ENCODE peak calls at places on chromosomes 5 and 9, in seven cellular contexts. T is OCI-LY7, O is tibial artery, A is mucosa of descending colon, K is AG09309, L is hepatocyte, I is BJ. G is an unnamed sample.
A peak's percentile ranks its signal among the peaks of the same experiment; 100 is the strongest.

GRCh38 chr5:14428302-14429081 is 153.1 kb upstream of the OTULINL start:
- DNase-seq in T (no peak), O (no peak), A (no peak), K (no peak), L (no peak), I (no peak), G (no peak)

GRCh38 chr9:77756449-77756848 is 108.3 kb upstream of the GNA14 start:
- DNase-seq in T (no peak), O (no peak), A (no peak), K (no peak), L (no peak), I (no peak), G (no peak)

GRCh38 chr9:117926031-117926655 is 221.9 kb downstream of the TLR4 start:
- DNase-seq in T (no peak), O (no peak), A (no peak), K (no peak), L (no peak), I (no peak), G (no peak)

GRCh38 chr5:61673007-61673735 is 341.1 kb downstream of the ZSWIM6 start:
- DNase-seq in T (no peak), O (no peak), A (peak; percentile 74), K (peak; percentile 3), L (peak; percentile 72), I (no peak), G (no peak)

GRCh38 chr5:169801324-169801777 is 164.3 kb downstream of the DOCK2 start:
- DNase-seq in T (no peak), O (no peak), A (no peak), K (peak; percentile 64), L (peak; percentile 22), I (no peak), G (no peak)

GRCh38 chr9:22211588-22212360 is 202.7 kb upstream of the CDKN2B start:
- DNase-seq in T (no peak), O (no peak), A (no peak), K (peak; percentile 83), L (peak; percentile 46), I (peak; percentile 83), G (no peak)

GRCh38 chr5:135127604-135128240 is 93.7 kb upstream of the PITX1 start:
- DNase-seq in T (no peak), O (no peak), A (peak; percentile 81), K (peak; percentile 75), L (peak; percentile 81), I (no peak), G (no peak)

GRCh38 chr5:20608567-20608966 is 620.6 kb upstream of the CDH18 start:
- DNase-seq in T (no peak), O (no peak), A (no peak), K (no peak), L (no peak), I (no peak), G (no peak)

GRCh38 chr5:107542428-107542827 is 128.3 kb downstream of the EFNA5 start:
- DNase-seq in T (peak; percentile 29), O (peak; percentile 92), A (peak; percentile 53), K (peak; percentile 44), L (peak; percentile 87), I (no peak), G (no peak)

GRCh38 chr5:111135406-111135805 is 43.3 kb downstream of the WDR36 start:
- DNase-seq in T (no peak), O (no peak), A (no peak), K (no peak), L (no peak), I (no peak), G (no peak)

GRCh38 chr9:21828853-21829405 is 26.5 kb downstream of the MTAP start:
- DNase-seq in T (no peak), O (no peak), A (no peak), K (no peak), L (no peak), I (no peak), G (no peak)

GRCh38 chr9:115524467-115525059 is 406.6 kb upstream of the TNC start:
- DNase-seq in T (peak; percentile 27), O (no peak), A (no peak), K (peak; percentile 37), L (peak; percentile 75), I (peak; percentile 14), G (no peak)

GRCh38 chr9:127285957-127286356 is 21.4 kb downstream of the GARNL3 start:
- DNase-seq in T (no peak), O (no peak), A (no peak), K (no peak), L (no peak), I (no peak), G (no peak)

GRCh38 chr5:16502866-16503265 is 37.3 kb upstream of the ZNF622 start:
- DNase-seq in T (no peak), O (no peak), A (no peak), K (no peak), L (no peak), I (no peak), G (no peak)

GRCh38 chr5:167573274-167574127 is 717.9 kb upstream of the WWC1 start:
- DNase-seq in T (no peak), O (no peak), A (no peak), K (no peak), L (peak; percentile 53), I (no peak), G (no peak)

GRCh38 chr5:116076496-116076895 is 8.3 kb upstream of the COMMD10 start:
- DNase-seq in T (peak; percentile 69), O (no peak), A (no peak), K (no peak), L (no peak), I (no peak), G (no peak)

GRCh38 chr5:154356256-154356655 is 89.5 kb upstream of the SAP30L start:
- DNase-seq in T (no peak), O (no peak), A (no peak), K (no peak), L (no peak), I (peak; percentile 31), G (no peak)

GRCh38 chr9:124384849-124385248 is 30.4 kb downstream of the PSMB7 start:
- DNase-seq in T (no peak), O (no peak), A (no peak), K (no peak), L (no peak), I (no peak), G (no peak)

GRCh38 chr5:91562922-91563321 is 179.8 kb upstream of the ARRDC3 start:
- DNase-seq in T (no peak), O (no peak), A (no peak), K (no peak), L (no peak), I (no peak), G (no peak)

GRCh38 chr5:35470866-35471265 is 146.8 kb upstream of the SPEF2 start:
- DNase-seq in T (no peak), O (no peak), A (no peak), K (no peak), L (peak; percentile 60), I (no peak), G (no peak)

DNA sequence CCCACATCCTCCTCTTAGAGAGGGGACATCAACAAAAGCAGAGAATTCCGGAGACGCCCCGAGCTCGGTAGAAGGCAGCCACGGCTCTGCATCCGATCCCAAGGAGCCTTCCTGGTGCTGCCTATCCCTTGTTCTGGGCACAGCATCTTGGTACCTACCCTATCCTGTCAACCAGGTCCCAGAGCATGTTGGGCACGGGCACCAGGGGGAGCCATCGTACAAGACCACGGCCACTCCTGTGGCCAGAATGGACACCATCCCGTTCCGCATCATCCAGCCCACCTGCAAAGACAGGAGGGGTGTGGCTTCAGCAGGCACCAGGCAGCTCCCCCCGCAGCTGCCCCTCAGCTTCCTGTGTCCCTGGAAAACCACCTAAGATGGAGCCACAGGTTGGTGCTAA is 62.7 kb upstream of the ZNF354A start:
- DNase-seq in T (peak; percentile 35), O (peak; percentile 48), A (no peak), K (no peak), L (peak; percentile 39), I (no peak), G (no peak)
- TF ChIP-seq CTCF in T (peak; percentile 67), O (peak; percentile 12), A (no peak), K (peak; percentile 12), L (peak; percentile 30), I (no peak), G (peak; percentile 64)

DNA sequence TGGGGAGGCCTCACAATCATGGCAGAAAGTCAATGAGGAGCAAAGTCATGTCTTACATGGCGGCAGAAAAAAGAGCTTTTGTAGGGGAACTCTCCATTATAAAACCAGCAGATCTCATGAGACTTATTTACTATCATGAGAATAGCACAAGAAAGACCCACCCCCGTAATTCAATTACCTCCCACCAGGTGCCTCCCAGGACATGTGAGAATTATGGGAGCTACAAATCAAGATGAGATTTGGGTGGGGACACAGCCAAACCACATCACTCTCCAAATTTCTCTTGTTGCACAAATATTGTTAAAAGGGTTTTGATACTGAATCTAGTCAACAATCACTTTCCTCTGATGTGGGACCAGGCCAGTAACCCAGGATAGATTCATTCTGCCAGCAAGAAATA is 1176.1 kb downstream of the CDH9 start:
- DNase-seq in T (no peak), O (no peak), A (no peak), K (no peak), L (no peak), I (no peak), G (no peak)
- TF ChIP-seq CTCF in T (peak; percentile 39), O (no peak), A (no peak), K (no peak), L (no peak), I (no peak), G (no peak)

GRCh38 chr9:121985792-121986494 is 107.2 kb downstream of the TTLL11 start:
- DNase-seq in T (no peak), O (peak; percentile 91), A (peak; percentile 54), K (no peak), L (no peak), I (no peak), G (no peak)

GRCh38 chr9:121990600-121991304 is 102.4 kb downstream of the TTLL11 start:
- DNase-seq in T (no peak), O (no peak), A (no peak), K (no peak), L (no peak), I (no peak), G (no peak)

GRCh38 chr9:121991305-121991661 is 101.8 kb downstream of the TTLL11 start:
- DNase-seq in T (no peak), O (no peak), A (no peak), K (no peak), L (no peak), I (no peak), G (no peak)

GRCh38 chr9:121987312-121987711 is 105.8 kb downstream of the TTLL11 start:
- DNase-seq in T (no peak), O (no peak), A (no peak), K (no peak), L (no peak), I (no peak), G (no peak)

GRCh38 chr9:121989010-121989409 is 104.1 kb downstream of the TTLL11 start:
- DNase-seq in T (no peak), O (no peak), A (no peak), K (no peak), L (peak; percentile 64), I (no peak), G (no peak)
- TF ChIP-seq CTCF in T (peak; percentile 55), O (no peak), A (no peak), K (peak; percentile 19), L (peak; percentile 48), I (peak; percentile 17), G (peak; percentile 50)

DNA sequence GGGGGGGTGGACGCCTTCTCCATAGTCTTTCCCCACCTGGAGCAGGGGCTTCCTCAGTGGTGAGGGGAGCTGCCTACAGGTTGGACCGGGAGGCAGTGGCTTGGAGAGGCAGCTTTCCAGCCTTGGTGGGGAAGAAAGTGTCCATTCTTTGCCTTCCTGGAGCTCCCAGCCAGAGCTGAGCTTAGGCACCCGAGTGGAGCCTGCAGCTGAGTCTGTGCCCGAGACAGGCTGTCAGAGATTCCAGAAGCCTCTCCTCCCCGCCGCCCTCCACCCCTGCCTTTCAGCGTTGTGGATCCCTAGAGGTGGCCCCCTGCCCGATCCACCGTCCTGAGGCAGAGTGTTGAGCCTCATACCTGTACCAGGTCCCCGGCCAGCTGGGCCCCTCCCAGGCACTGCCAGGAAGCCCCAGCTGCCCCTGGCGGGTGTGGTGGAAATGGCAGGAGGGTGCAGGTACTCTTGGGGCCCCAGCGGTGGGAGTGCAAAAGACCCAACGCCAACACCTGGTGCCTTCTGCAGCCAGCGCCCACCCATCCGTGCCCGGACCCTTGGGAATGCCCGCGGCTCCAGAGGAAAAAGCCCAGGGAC is 112.0 kb downstream of the RXRA start:
- DNase-seq in T (peak; percentile 13), O (no peak), A (no peak), K (no peak), L (no peak), I (no peak), G (no peak)
- TF ChIP-seq CTCF in T (peak; percentile 14), O (no peak), A (no peak), K (no peak), L (no peak), I (no peak), G (no peak)